ENCODE peak calls at places on chromosomes 11 and 22, in six cellular contexts. X, M, U, T, A and D are unnamed samples.

GRCh38 chr22:31874821-31875220 is 69.5 kb upstream of the YWHAH start:
- DNase-seq in X (no peak), M (no peak), U (no peak), T (no peak), A (no peak), D (no peak)

GRCh38 chr11:43685483-43685882 is 4.9 kb downstream of the HSD17B12 start:
- DNase-seq in X (no peak), M (no peak), U (no peak), T (no peak), A (no peak), D (no peak)

GRCh38 chr11:1194977-1195689 is 27.7 kb upstream of the MUC5B start:
- DNase-seq in X (no peak), M (no peak), U (no peak), T (no peak), A (no peak), D (no peak)

GRCh38 chr22:19173047-19174035 is 5.2 kb downstream of the SLC25A1 start:
- DNase-seq in X (no peak), M (no peak), U (no peak), T (no peak), A (no peak), D (no peak)

GRCh38 chr11:87870081-87870480 is 305.2 kb downstream of the RAB38 start:
- DNase-seq in X (no peak), M (no peak), U (no peak), T (no peak), A (no peak), D (no peak)

GRCh38 chr11:46381836-46382643 is 571 bp downstream of the MDK start:
- DNase-seq in X (no peak), M (no peak), U (no peak), T (no peak), A (no peak), D (no peak)

GRCh38 chr11:115464269-115464668 is 39.9 kb downstream of the CADM1 start:
- DNase-seq in X (no peak), M (no peak), U (no peak), T (no peak), A (no peak), D (no peak)

GRCh38 chr11:45737056-45737455 is 67.9 kb upstream of the SLC35C1 start:
- DNase-seq in X (no peak), M (no peak), U (no peak), T (no peak), A (no peak), D (no peak)

GRCh38 chr11:43278302-43278956 is 33.4 kb upstream of the API5 start:
- DNase-seq in X (no peak), M (no peak), U (no peak), T (no peak), A (no peak), D (peak; percentile 43)

GRCh38 chr11:93236741-93237675 is 39.2 kb upstream of the SLC36A4 start:
- DNase-seq in X (no peak), M (no peak), U (no peak), T (no peak), A (no peak), D (no peak)

GRCh38 chr11:125429174-125429707 is 66.8 kb downstream of the FEZ1 start:
- DNase-seq in X (peak; percentile 25), M (no peak), U (peak; percentile 39), T (no peak), A (no peak), D (no peak)

GRCh38 chr11:47189100-47189834 is 3.0 kb upstream of the PACSIN3 start:
- DNase-seq in X (no peak), M (no peak), U (no peak), T (no peak), A (no peak), D (no peak)

GRCh38 chr11:118785362-118785761 is 5.6 kb downstream of the DDX6 start:
- DNase-seq in X (no peak), M (no peak), U (no peak), T (no peak), A (no peak), D (no peak)

GRCh38 chr11:111329306-111330204 is 31.2 kb downstream of the POU2AF3 start:
- DNase-seq in X (no peak), M (no peak), U (no peak), T (no peak), A (no peak), D (no peak)

GRCh38 chr11:130909650-130910049 is 6.6 kb downstream of the SNX19 start:
- DNase-seq in X (no peak), M (no peak), U (no peak), T (no peak), A (no peak), D (no peak)

GRCh38 chr11:43930868-43931716 is 11.3 kb upstream of the C11orf96 start:
- DNase-seq in X (no peak), M (no peak), U (no peak), T (no peak), A (no peak), D (no peak)

GRCh38 chr11:67490727-67491065 is 7.9 kb downstream of the AIP start:
- DNase-seq in X (no peak), M (no peak), U (no peak), T (no peak), A (no peak), D (no peak)

GRCh38 chr11:100887659-100888058 is 200.6 kb downstream of the ARHGAP42 start:
- DNase-seq in X (no peak), M (no peak), U (no peak), T (no peak), A (no peak), D (no peak)

GRCh38 chr11:67054851-67055523 is 1.7 kb upstream of the RHOD start:
- DNase-seq in X (no peak), M (no peak), U (no peak), T (peak; percentile 36), A (no peak), D (peak; percentile 75)

GRCh38 chr11:60786811-60787567 is 1.9 kb downstream of the MS4A10 start:
- DNase-seq in X (no peak), M (no peak), U (no peak), T (peak; percentile 81), A (no peak), D (no peak)

GRCh38 chr22:31933816-31934482 is 10.4 kb upstream of the YWHAH start:
- DNase-seq in X (no peak), M (no peak), U (no peak), T (no peak), A (no peak), D (no peak)

GRCh38 chr11:69704508-69705245 is 855 bp upstream of the FGF19 start:
- DNase-seq in X (no peak), M (no peak), U (no peak), T (no peak), A (no peak), D (no peak)

GRCh38 chr22:41598081-41598480 is 8.4 kb upstream of the PMM1 start:
- DNase-seq in X (no peak), M (no peak), U (no peak), T (no peak), A (no peak), D (no peak)

GRCh38 chr11:77569671-77570070 is 20.1 kb upstream of the AQP11 start:
- DNase-seq in X (no peak), M (no peak), U (no peak), T (no peak), A (no peak), D (no peak)

GRCh38 chr11:77250881-77251640 is 50.4 kb downstream of the GDPD4 start:
- DNase-seq in X (no peak), M (no peak), U (no peak), T (no peak), A (no peak), D (no peak)

GRCh38 chr11:3807856-3808845 is at the start of gene PGAP2:
- DNase-seq in X (peak; percentile 43), M (peak; percentile 57), U (peak; percentile 41), T (no peak), A (no peak), D (peak; percentile 62)

GRCh38 chr11:11860103-11860979 is 18.6 kb downstream of the USP47 start:
- DNase-seq in X (no peak), M (no peak), U (no peak), T (no peak), A (no peak), D (no peak)

GRCh38 chr22:49833340-49834007 is 5.8 kb upstream of the BRD1 start:
- DNase-seq in X (no peak), M (no peak), U (no peak), T (no peak), A (no peak), D (no peak)

GRCh38 chr11:109034341-109034696 is 369.4 kb downstream of the DDX10 start:
- DNase-seq in X (no peak), M (no peak), U (no peak), T (peak; percentile 36), A (no peak), D (no peak)

GRCh38 chr22:41285441-41285819 is 557 bp downstream of the RANGAP1 start:
- DNase-seq in X (no peak), M (peak; percentile 83), U (peak; percentile 84), T (no peak), A (no peak), D (peak; percentile 19)

GRCh38 chr11:94424662-94425061 is 23.4 kb upstream of the GPR83 start:
- DNase-seq in X (no peak), M (no peak), U (no peak), T (no peak), A (no peak), D (no peak)

GRCh38 chr22:41289681-41290080 is 3.7 kb upstream of the RANGAP1 start:
- DNase-seq in X (no peak), M (no peak), U (no peak), T (no peak), A (no peak), D (no peak)

GRCh38 chr11:16773981-16774710 is 35.7 kb downstream of the C11orf58 start:
- DNase-seq in X (no peak), M (no peak), U (no peak), T (no peak), A (no peak), D (no peak)

GRCh38 chr11:118051136-118051610 is 25.7 kb upstream of the TMPRSS4 start:
- DNase-seq in X (no peak), M (no peak), U (no peak), T (no peak), A (no peak), D (no peak)

GRCh38 chr11:13339196-13340153 is 61.9 kb downstream of the BMAL1 start:
- DNase-seq in X (no peak), M (no peak), U (no peak), T (peak; percentile 52), A (peak; percentile 10), D (no peak)

GRCh38 chr11:118015385-118015841 is 29.2 kb downstream of the IL10RA start:
- DNase-seq in X (no peak), M (no peak), U (no peak), T (no peak), A (no peak), D (no peak)

GRCh38 chr22:29799217-29799680 is 32.1 kb downstream of the UQCR10 start:
- DNase-seq in X (no peak), M (no peak), U (no peak), T (peak; percentile 51), A (no peak), D (peak; percentile 76)

GRCh38 chr22:19663821-19664325 is 50.4 kb upstream of the SEPTIN5 start:
- DNase-seq in X (no peak), M (no peak), U (no peak), T (no peak), A (peak; percentile 32), D (peak; percentile 49)

GRCh38 chr11:102886999-102887398 is 12.2 kb upstream of the MMP12 start:
- DNase-seq in X (no peak), M (no peak), U (no peak), T (no peak), A (no peak), D (no peak)